ENCODE peak calls at places on chromosomes 12 and 14, in four cellular contexts. One of them, this sample, is unnamed.

GRCh38 chr12:51269174-51270066 is 795 bp downstream of the SMAGP start:
- DNase-seq in RKO: peak; percentile 73
- DNase-seq in activated CD8-positive, alpha-beta memory T cell treated with anti-CD3 and anti-CD28 coated beads for 1 hour: peak; percentile 38
- DNase-seq in choroid plexus epithelial cell: peak; percentile 23
- DNase-seq in this sample: peak; percentile 45

GRCh38 chr12:85803231-85803630 is 33.0 kb downstream of the RASSF9 start:
- DNase-seq in RKO: no peak
- DNase-seq in activated CD8-positive, alpha-beta memory T cell treated with anti-CD3 and anti-CD28 coated beads for 1 hour: no peak
- DNase-seq in choroid plexus epithelial cell: peak; percentile 35
- DNase-seq in this sample: no peak

GRCh38 chr12:106090586-106091411 is 48.0 kb downstream of the NUAK1 start:
- DNase-seq in RKO: no peak
- DNase-seq in activated CD8-positive, alpha-beta memory T cell treated with anti-CD3 and anti-CD28 coated beads for 1 hour: no peak
- DNase-seq in choroid plexus epithelial cell: peak; percentile 79
- DNase-seq in this sample: no peak

GRCh38 chr12:6231359-6232268 is 31.4 kb downstream of the CD9 start:
- DNase-seq in RKO: no peak
- DNase-seq in activated CD8-positive, alpha-beta memory T cell treated with anti-CD3 and anti-CD28 coated beads for 1 hour: no peak
- DNase-seq in choroid plexus epithelial cell: peak; percentile 30
- DNase-seq in this sample: peak; percentile 26

GRCh38 chr12:111529424-111530368 is 69.4 kb downstream of the ATXN2 start:
- DNase-seq in RKO: peak; percentile 80
- DNase-seq in activated CD8-positive, alpha-beta memory T cell treated with anti-CD3 and anti-CD28 coated beads for 1 hour: peak; percentile 22
- DNase-seq in choroid plexus epithelial cell: peak; percentile 78
- DNase-seq in this sample: peak; percentile 53

GRCh38 chr12:105935981-105936380 is 202.8 kb downstream of the NUAK1 start:
- DNase-seq in RKO: no peak
- DNase-seq in activated CD8-positive, alpha-beta memory T cell treated with anti-CD3 and anti-CD28 coated beads for 1 hour: no peak
- DNase-seq in choroid plexus epithelial cell: peak; percentile 77
- DNase-seq in this sample: peak; percentile 33

GRCh38 chr12:125528300-125528699 is 463.1 kb downstream of the AACS start:
- DNase-seq in RKO: no peak
- DNase-seq in activated CD8-positive, alpha-beta memory T cell treated with anti-CD3 and anti-CD28 coated beads for 1 hour: no peak
- DNase-seq in choroid plexus epithelial cell: no peak
- DNase-seq in this sample: no peak

GRCh38 chr14:65470404-65470880 is 57.9 kb downstream of the FUT8 start:
- DNase-seq in RKO: no peak
- DNase-seq in activated CD8-positive, alpha-beta memory T cell treated with anti-CD3 and anti-CD28 coated beads for 1 hour: no peak
- DNase-seq in choroid plexus epithelial cell: no peak
- DNase-seq in this sample: no peak

GRCh38 chr14:50830044-50830931 is 674 bp downstream of the NIN start:
- DNase-seq in RKO: peak; percentile 46
- DNase-seq in activated CD8-positive, alpha-beta memory T cell treated with anti-CD3 and anti-CD28 coated beads for 1 hour: peak; percentile 52
- DNase-seq in choroid plexus epithelial cell: peak; percentile 54
- DNase-seq in this sample: no peak

GRCh38 chr12:127987199-127987901 is 279.6 kb upstream of the TMEM132C start:
- DNase-seq in RKO: peak; percentile 40
- DNase-seq in activated CD8-positive, alpha-beta memory T cell treated with anti-CD3 and anti-CD28 coated beads for 1 hour: no peak
- DNase-seq in choroid plexus epithelial cell: peak; percentile 35
- DNase-seq in this sample: no peak

GRCh38 chr14:77439861-77440260 is 16.5 kb upstream of the NOXRED1 start:
- DNase-seq in RKO: no peak
- DNase-seq in activated CD8-positive, alpha-beta memory T cell treated with anti-CD3 and anti-CD28 coated beads for 1 hour: no peak
- DNase-seq in choroid plexus epithelial cell: no peak
- DNase-seq in this sample: no peak

GRCh38 chr14:83042858-83043257 is 1509.2 kb upstream of the SEL1L start:
- DNase-seq in RKO: no peak
- DNase-seq in activated CD8-positive, alpha-beta memory T cell treated with anti-CD3 and anti-CD28 coated beads for 1 hour: no peak
- DNase-seq in choroid plexus epithelial cell: no peak
- DNase-seq in this sample: no peak

GRCh38 chr12:66438601-66439000 is 136.3 kb downstream of the HELB start:
- DNase-seq in RKO: no peak
- DNase-seq in activated CD8-positive, alpha-beta memory T cell treated with anti-CD3 and anti-CD28 coated beads for 1 hour: no peak
- DNase-seq in choroid plexus epithelial cell: peak; percentile 54
- DNase-seq in this sample: peak; percentile 89

GRCh38 chr14:91170504-91171121 is 56.7 kb downstream of the DGLUCY start:
- DNase-seq in RKO: no peak
- DNase-seq in activated CD8-positive, alpha-beta memory T cell treated with anti-CD3 and anti-CD28 coated beads for 1 hour: no peak
- DNase-seq in choroid plexus epithelial cell: no peak
- DNase-seq in this sample: peak; percentile 34

GRCh38 chr12:98243190-98243589 is 272.2 kb upstream of the TMPO start:
- DNase-seq in RKO: no peak
- DNase-seq in activated CD8-positive, alpha-beta memory T cell treated with anti-CD3 and anti-CD28 coated beads for 1 hour: no peak
- DNase-seq in choroid plexus epithelial cell: no peak
- DNase-seq in this sample: no peak

GRCh38 chr14:105479438-105480164 is 5.0 kb downstream of the CRIP2 start:
- DNase-seq in RKO: no peak
- DNase-seq in activated CD8-positive, alpha-beta memory T cell treated with anti-CD3 and anti-CD28 coated beads for 1 hour: no peak
- DNase-seq in choroid plexus epithelial cell: no peak
- DNase-seq in this sample: no peak